ENCODE peak calls at places on chromosomes 2 and 18, in six cellular contexts. One of them, this sample, is unnamed.
A peak's percentile ranks its signal among the peaks of the same experiment; 100 is the strongest.

GRCh38 chr2:14420851-14421250 is 211.7 kb upstream of the LRATD1 start:
- DNase-seq in cardiac muscle cell: no peak
- DNase-seq in NCI-H1417: no peak
- DNase-seq in prostate gland: no peak
- DNase-seq in WTC11: no peak
- DNase-seq in KG1: no peak
- DNase-seq in this sample: peak; percentile 45

GRCh38 chr2:55763721-55764120 is 70.1 kb upstream of the PNPT1 start:
- DNase-seq in cardiac muscle cell: no peak
- DNase-seq in NCI-H1417: no peak
- DNase-seq in prostate gland: no peak
- DNase-seq in WTC11: no peak
- DNase-seq in KG1: no peak
- DNase-seq in this sample: no peak

GRCh38 chr2:127567351-127567854 is 31.9 kb downstream of the MYO7B start:
- DNase-seq in cardiac muscle cell: no peak
- DNase-seq in NCI-H1417: no peak
- DNase-seq in prostate gland: no peak
- DNase-seq in WTC11: no peak
- DNase-seq in KG1: no peak
- DNase-seq in this sample: no peak

GRCh38 chr2:172713365-172713875 is 22.2 kb upstream of the RAPGEF4 start:
- DNase-seq in cardiac muscle cell: no peak
- DNase-seq in NCI-H1417: no peak
- DNase-seq in prostate gland: no peak
- DNase-seq in WTC11: no peak
- DNase-seq in KG1: no peak
- DNase-seq in this sample: no peak

GRCh38 chr2:134122610-134123009 is 131.3 kb upstream of the MGAT5 start:
- DNase-seq in cardiac muscle cell: peak; percentile 13
- DNase-seq in NCI-H1417: no peak
- DNase-seq in prostate gland: no peak
- DNase-seq in WTC11: no peak
- DNase-seq in KG1: no peak
- DNase-seq in this sample: no peak

GRCh38 chr2:238239552-238239871 is 326 bp downstream of the HES6 start:
- DNase-seq in cardiac muscle cell: peak; percentile 56
- DNase-seq in NCI-H1417: no peak
- DNase-seq in prostate gland: no peak
- DNase-seq in WTC11: peak; percentile 36
- DNase-seq in KG1: no peak
- DNase-seq in this sample: no peak

GRCh38 chr2:143623270-143623669 is 494.1 kb downstream of the ARHGAP15 start:
- DNase-seq in cardiac muscle cell: no peak
- DNase-seq in NCI-H1417: no peak
- DNase-seq in prostate gland: no peak
- DNase-seq in WTC11: no peak
- DNase-seq in KG1: no peak
- DNase-seq in this sample: no peak

GRCh38 chr18:54130631-54131030 is 93.8 kb downstream of the MBD2 start:
- DNase-seq in cardiac muscle cell: peak; percentile 52
- DNase-seq in NCI-H1417: no peak
- DNase-seq in prostate gland: no peak
- DNase-seq in WTC11: no peak
- DNase-seq in KG1: no peak
- DNase-seq in this sample: no peak

GRCh38 chr2:10448208-10448645 is at the start of gene ODC1:
- DNase-seq in cardiac muscle cell: peak; percentile 95
- DNase-seq in NCI-H1417: peak; percentile 100
- DNase-seq in prostate gland: peak; percentile 92
- DNase-seq in WTC11: peak; percentile 90
- DNase-seq in KG1: peak; percentile 83
- DNase-seq in this sample: peak; percentile 66

GRCh38 chr2:26887142-26887541 is 39.2 kb downstream of the DPYSL5 start:
- DNase-seq in cardiac muscle cell: no peak
- DNase-seq in NCI-H1417: no peak
- DNase-seq in prostate gland: no peak
- DNase-seq in WTC11: no peak
- DNase-seq in KG1: peak; percentile 26
- DNase-seq in this sample: no peak

GRCh38 chr18:33711514-33711913 is 133.5 kb downstream of the ASXL3 start:
- DNase-seq in cardiac muscle cell: no peak
- DNase-seq in NCI-H1417: no peak
- DNase-seq in prostate gland: no peak
- DNase-seq in WTC11: no peak
- DNase-seq in KG1: no peak
- DNase-seq in this sample: no peak

GRCh38 chr2:154264024-154264423 is 392.3 kb downstream of the GALNT13 start:
- DNase-seq in cardiac muscle cell: no peak
- DNase-seq in NCI-H1417: no peak
- DNase-seq in prostate gland: no peak
- DNase-seq in WTC11: no peak
- DNase-seq in KG1: no peak
- DNase-seq in this sample: peak; percentile 81

GRCh38 chr2:60064687-60065361 is 488.6 kb downstream of the BCL11A start:
- DNase-seq in cardiac muscle cell: no peak
- DNase-seq in NCI-H1417: no peak
- DNase-seq in prostate gland: no peak
- DNase-seq in WTC11: no peak
- DNase-seq in KG1: no peak
- DNase-seq in this sample: no peak

GRCh38 chr2:72104821-72105588 is 42.7 kb downstream of the CYP26B1 start:
- DNase-seq in cardiac muscle cell: peak; percentile 39
- DNase-seq in NCI-H1417: no peak
- DNase-seq in prostate gland: no peak
- DNase-seq in WTC11: peak; percentile 53
- DNase-seq in KG1: no peak
- DNase-seq in this sample: no peak

GRCh38 chr18:27778441-27778840 is 398.5 kb downstream of the CDH2 start:
- DNase-seq in cardiac muscle cell: peak; percentile 45
- DNase-seq in NCI-H1417: no peak
- DNase-seq in prostate gland: no peak
- DNase-seq in WTC11: no peak
- DNase-seq in KG1: no peak
- DNase-seq in this sample: peak; percentile 37

GRCh38 chr2:24418166-24418843 is 58.0 kb upstream of the ITSN2 start:
- DNase-seq in cardiac muscle cell: no peak
- DNase-seq in NCI-H1417: no peak
- DNase-seq in prostate gland: no peak
- DNase-seq in WTC11: peak; percentile 44
- DNase-seq in KG1: no peak
- DNase-seq in this sample: no peak

GRCh38 chr2:15943378-15943851 is 3.1 kb downstream of the MYCN start:
- DNase-seq in cardiac muscle cell: peak; percentile 82
- DNase-seq in NCI-H1417: no peak
- DNase-seq in prostate gland: no peak
- DNase-seq in WTC11: peak; percentile 69
- DNase-seq in KG1: no peak
- DNase-seq in this sample: no peak

GRCh38 chr2:217756375-217757107 is 246.3 kb downstream of the TNS1 start:
- DNase-seq in cardiac muscle cell: peak; percentile 87
- DNase-seq in NCI-H1417: no peak
- DNase-seq in prostate gland: peak; percentile 38
- DNase-seq in WTC11: peak; percentile 93
- DNase-seq in KG1: no peak
- DNase-seq in this sample: no peak

GRCh38 chr2:42999391-42999811 is 207.0 kb upstream of the HAAO start:
- DNase-seq in cardiac muscle cell: no peak
- DNase-seq in NCI-H1417: peak; percentile 15
- DNase-seq in prostate gland: peak; percentile 75
- DNase-seq in WTC11: no peak
- DNase-seq in KG1: no peak
- DNase-seq in this sample: no peak

GRCh38 chr18:32922951-32923430 is 150.2 kb upstream of the KLHL14 start:
- DNase-seq in cardiac muscle cell: no peak
- DNase-seq in NCI-H1417: no peak
- DNase-seq in prostate gland: no peak
- DNase-seq in WTC11: no peak
- DNase-seq in KG1: no peak
- DNase-seq in this sample: no peak

GRCh38 chr2:232951181-232951580 is 61.9 kb downstream of the NGEF start:
- DNase-seq in cardiac muscle cell: no peak
- DNase-seq in NCI-H1417: no peak
- DNase-seq in prostate gland: no peak
- DNase-seq in WTC11: no peak
- DNase-seq in KG1: no peak
- DNase-seq in this sample: no peak

GRCh38 chr2:98479959-98480524 is 35.4 kb downstream of the INPP4A start:
- DNase-seq in cardiac muscle cell: peak; percentile 28
- DNase-seq in NCI-H1417: peak; percentile 51
- DNase-seq in prostate gland: peak; percentile 40
- DNase-seq in WTC11: no peak
- DNase-seq in KG1: peak; percentile 16
- DNase-seq in this sample: peak; percentile 57

GRCh38 chr2:150327546-150328495 is 159.6 kb downstream of the RND3 start:
- DNase-seq in cardiac muscle cell: peak; percentile 6
- DNase-seq in NCI-H1417: no peak
- DNase-seq in prostate gland: peak; percentile 74
- DNase-seq in WTC11: no peak
- DNase-seq in KG1: no peak
- DNase-seq in this sample: no peak

GRCh38 chr2:39719317-39719716 is 53.6 kb downstream of the TMEM178A start:
- DNase-seq in cardiac muscle cell: no peak
- DNase-seq in NCI-H1417: no peak
- DNase-seq in prostate gland: peak; percentile 60
- DNase-seq in WTC11: no peak
- DNase-seq in KG1: no peak
- DNase-seq in this sample: no peak

GRCh38 chr2:160224060-160224459 is 24.0 kb upstream of the ITGB6 start:
- DNase-seq in cardiac muscle cell: no peak
- DNase-seq in NCI-H1417: no peak
- DNase-seq in prostate gland: no peak
- DNase-seq in WTC11: no peak
- DNase-seq in KG1: no peak
- DNase-seq in this sample: peak; percentile 100

GRCh38 chr2:13662055-13662454 is 945.3 kb downstream of the TRIB2 start:
- DNase-seq in cardiac muscle cell: no peak
- DNase-seq in NCI-H1417: no peak
- DNase-seq in prostate gland: no peak
- DNase-seq in WTC11: no peak
- DNase-seq in KG1: no peak
- DNase-seq in this sample: no peak

GRCh38 chr2:142234701-142235100 is 103.9 kb upstream of the LRP1B start:
- DNase-seq in cardiac muscle cell: no peak
- DNase-seq in NCI-H1417: peak; percentile 35
- DNase-seq in prostate gland: no peak
- DNase-seq in WTC11: no peak
- DNase-seq in KG1: no peak
- DNase-seq in this sample: no peak

GRCh38 chr2:85353876-85354285 is 447 bp downstream of the RETSAT start:
- DNase-seq in cardiac muscle cell: no peak
- DNase-seq in NCI-H1417: no peak
- DNase-seq in prostate gland: peak; percentile 32
- DNase-seq in WTC11: no peak
- DNase-seq in KG1: peak; percentile 29
- DNase-seq in this sample: peak; percentile 8

GRCh38 chr18:77144451-77145118 is 12.0 kb upstream of the MBP start:
- DNase-seq in cardiac muscle cell: peak; percentile 37
- DNase-seq in NCI-H1417: no peak
- DNase-seq in prostate gland: no peak
- DNase-seq in WTC11: no peak
- DNase-seq in KG1: no peak
- DNase-seq in this sample: no peak